ENCODE peak calls at places on chromosomes 16 and 17, in four cellular contexts. X, P, A and K are unnamed samples.

GRCh38 chr17:40951011-40951622 is 13.7 kb upstream of the KRT23 start:
- DNase-seq in X (no peak), P (no peak), A (no peak), K (no peak)

GRCh38 chr17:58415371-58416055 is 1.8 kb downstream of the RNF43 start:
- DNase-seq in X (no peak), P (peak), A (no peak), K (no peak)

GRCh38 chr16:27597361-27597760 is 47.4 kb downstream of the KATNIP start:
- DNase-seq in X (no peak), P (no peak), A (no peak), K (no peak)

GRCh38 chr16:3095869-3096268 is 3.2 kb downstream of the ZSCAN10 start:
- DNase-seq in X (no peak), P (peak), A (no peak), K (no peak)

GRCh38 chr17:50214986-50215730 is 13.7 kb upstream of the COL1A1 start:
- DNase-seq in X (no peak), P (no peak), A (no peak), K (no peak)

GRCh38 chr17:29588561-29589411 is 662 bp downstream of the GIT1 start:
- DNase-seq in X (peak), P (peak), A (no peak), K (no peak)

GRCh38 chr16:85552980-85553435 is 60.1 kb upstream of the GSE1 start:
- DNase-seq in X (no peak), P (no peak), A (no peak), K (no peak)

GRCh38 chr17:32792207-32792606 is 84.7 kb downstream of the MYO1D start:
- DNase-seq in X (no peak), P (no peak), A (no peak), K (no peak)

GRCh38 chr17:27319536-27320221 is 25.8 kb downstream of the WSB1 start:
- DNase-seq in X (peak), P (no peak), A (no peak), K (no peak)

GRCh38 chr17:81566461-81567126 is 14.4 kb upstream of the FAAP100 start:
- DNase-seq in X (peak), P (no peak), A (no peak), K (no peak)

DNA sequence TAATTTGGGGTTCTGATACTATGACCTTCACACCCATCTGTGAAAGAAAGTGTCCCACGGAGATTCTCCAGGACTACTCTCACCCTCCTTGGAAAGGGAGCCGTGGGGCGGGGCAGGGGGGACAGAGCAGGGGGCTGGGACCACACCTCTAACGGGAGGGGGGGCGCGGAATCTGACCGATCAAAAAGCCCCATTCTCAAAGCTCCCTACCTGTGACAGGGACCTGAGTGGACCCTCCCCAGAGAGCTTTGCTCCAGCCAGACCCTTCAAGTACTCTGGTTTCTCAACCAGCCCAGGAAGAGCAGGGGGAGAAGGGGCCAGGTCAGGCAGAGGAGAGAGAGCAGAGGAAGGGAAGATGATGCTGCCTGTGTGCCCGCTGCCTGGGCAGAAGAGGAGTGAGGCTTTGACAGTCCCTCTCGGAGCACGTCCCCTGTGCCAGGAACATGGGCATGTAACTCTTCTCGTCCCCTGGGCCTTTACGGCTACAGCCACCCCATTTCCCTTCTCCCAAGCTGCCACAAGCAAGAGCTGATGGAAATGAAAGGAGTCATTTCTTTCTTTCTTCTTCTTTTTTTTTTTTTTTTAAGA is 673 bp downstream of the XAF1 start:
- DNase-seq in X (no peak), P (no peak), A (no peak), K (no peak)
- TF ChIP-seq CHD1 in X (no peak), P (no peak), A (no peak), K (no peak)

DNA sequence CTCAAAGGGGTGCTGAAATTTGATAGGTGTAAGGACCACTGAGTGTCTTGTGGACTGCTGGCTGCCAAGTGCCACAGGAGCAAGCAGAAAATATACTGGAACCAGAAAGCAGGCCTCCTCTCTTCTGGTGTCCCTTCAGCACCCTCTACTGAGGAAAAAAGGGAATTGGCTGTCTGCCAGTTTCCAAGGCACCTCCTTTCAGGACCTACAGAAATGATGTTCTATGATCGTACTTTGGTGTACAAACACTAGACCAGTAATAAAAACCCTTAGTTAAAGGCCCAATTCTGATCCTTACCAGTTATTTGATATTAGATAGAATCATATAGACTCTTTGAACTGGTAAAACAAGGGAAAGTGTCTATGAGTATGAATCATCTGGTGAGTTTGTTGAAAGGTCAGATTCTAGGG is 35.8 kb upstream of the BCAS3 start:
- DNase-seq in X (peak), P (peak), A (peak), K (no peak)
- TF ChIP-seq CHD1 in X (no peak), P (no peak), A (no peak), K (no peak)

GRCh38 chr17:19752216-19753048 is 4.3 kb upstream of the ALDH3A1 start:
- DNase-seq in X (no peak), P (no peak), A (no peak), K (no peak)
- TF ChIP-seq CHD1 in X (no peak), P (no peak), A (no peak), K (no peak)

GRCh38 chr17:55990332-55991006 is 162.8 kb upstream of the ANKFN1 start:
- DNase-seq in X (no peak), P (no peak), A (peak), K (no peak)

DNA sequence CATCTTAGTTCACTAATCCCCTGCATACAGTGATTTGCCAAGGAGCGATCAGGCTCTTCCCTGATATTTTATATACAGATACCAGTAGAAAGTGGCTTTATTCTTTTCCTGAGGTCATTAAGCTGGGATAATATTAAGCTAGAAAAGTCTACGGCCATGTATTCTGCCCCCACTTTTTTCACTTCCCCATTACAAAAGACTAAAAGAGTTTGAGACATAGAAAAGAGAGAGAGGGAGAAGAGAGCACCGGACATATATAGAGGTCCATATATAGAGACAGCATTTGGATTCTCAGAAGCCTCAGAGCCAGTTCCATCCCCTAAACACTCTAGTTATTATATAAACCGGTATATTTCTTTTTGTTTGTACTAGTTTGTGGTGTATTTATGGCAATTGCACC is 166.5 kb upstream of the ANKFN1 start:
- DNase-seq in X (no peak), P (no peak), A (no peak), K (no peak)
- TF ChIP-seq CHD1 in X (no peak), P (no peak), A (no peak), K (no peak)

GRCh38 chr17:44636562-44636961 is 19.7 kb upstream of the MEIOC start:
- DNase-seq in X (peak), P (no peak), A (no peak), K (no peak)
- TF ChIP-seq CHD1 in X (no peak), P (no peak), A (no peak), K (no peak)

DNA sequence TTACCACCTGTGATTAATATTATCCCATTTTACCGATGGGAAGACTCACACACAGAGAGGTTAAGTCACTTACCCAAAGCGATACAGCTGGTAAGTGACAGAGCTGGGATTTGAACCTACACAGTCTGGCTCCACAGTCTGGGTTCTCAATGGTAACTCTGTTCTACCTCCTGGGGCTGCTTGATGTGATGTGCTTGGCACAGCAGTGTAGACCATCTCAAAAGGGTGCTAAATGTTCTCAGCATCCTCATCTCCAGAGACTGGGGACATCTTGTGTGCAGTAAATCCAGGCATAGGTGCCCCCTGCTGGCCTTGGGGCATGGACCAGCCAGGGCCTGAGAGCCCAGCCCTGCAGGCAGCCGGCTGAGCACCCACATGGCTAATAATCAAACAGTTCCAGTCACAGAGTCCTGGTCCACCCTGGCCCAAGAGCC is 15.4 kb upstream of the KATNB1 start:
- DNase-seq in X (peak), P (peak), A (no peak), K (no peak)
- TF ChIP-seq CHD1 in X (no peak), P (no peak), A (no peak), K (no peak)

DNA sequence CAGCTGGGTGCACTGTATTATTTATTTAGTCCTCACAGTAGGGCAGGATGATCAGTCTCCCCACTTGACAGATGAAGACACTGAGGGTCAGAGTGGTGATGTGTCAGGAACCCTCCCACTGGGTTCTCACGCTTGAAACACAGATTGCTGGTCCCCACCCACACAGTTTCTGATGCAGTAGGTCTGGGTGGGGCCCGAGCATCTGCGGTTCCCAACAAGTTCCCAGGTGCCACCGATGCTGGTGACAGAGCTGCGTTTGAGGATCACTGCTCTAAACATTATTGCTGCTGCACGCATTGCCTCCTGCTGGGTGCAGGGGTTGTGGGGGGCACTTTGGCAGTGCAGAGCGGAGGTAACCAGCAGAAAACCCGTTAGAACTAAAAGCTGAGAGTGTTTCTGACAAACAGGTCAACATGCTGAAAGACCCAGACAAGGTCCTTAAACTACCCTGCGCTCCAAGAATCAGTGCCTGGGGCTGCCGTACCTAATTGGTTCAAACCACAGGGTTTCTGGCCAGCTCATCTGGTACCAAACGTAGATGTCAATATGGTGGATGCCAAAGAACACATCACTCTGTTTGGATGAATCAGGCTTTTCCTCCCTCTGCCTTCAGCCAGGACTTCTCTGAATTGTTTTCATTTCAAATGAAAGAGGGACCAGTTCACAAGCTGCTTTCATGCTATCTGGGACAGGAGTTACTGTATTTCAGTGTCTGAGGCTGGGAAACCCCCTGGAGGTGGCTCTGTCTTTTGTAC is 76.0 kb downstream of the ABCC1 start:
- DNase-seq in X (peak), P (no peak), A (no peak), K (no peak)
- TF ChIP-seq CHD1 in X (no peak), P (no peak), A (no peak), K (no peak)

GRCh38 chr17:76700627-76701470 is 9.9 kb downstream of the MXRA7 start:
- DNase-seq in X (peak), P (no peak), A (no peak), K (no peak)
- TF ChIP-seq CHD1 in X (no peak), P (no peak), A (no peak), K (no peak)

GRCh38 chr16:80824623-80825364 is 20.4 kb upstream of the CDYL2 start:
- DNase-seq in X (peak), P (peak), A (no peak), K (peak)
- TF ChIP-seq CHD1 in X (no peak), P (no peak), A (no peak), K (no peak)